ENCODE peak calls at places on chromosomes 6 and 20, in five cellular contexts. S is HTR-8/SVneo; O is activated naive CD4-positive, alpha-beta T cell treated with anti-CD3 and anti-CD28 coated beads, Interleukin-2, amount 50 U/mL, for 72 hours; D is MV-4-11; M is left cardiac atrium. T is an unnamed sample.

GRCh38 chr20:6857929-6858328 is 90.4 kb downstream of the BMP2 start:
- DNase-seq in S (no peak), O (no peak), D (no peak), M (no peak), T (no peak)

GRCh38 chr20:36262440-36262839 is 26.2 kb downstream of the AAR2 start:
- DNase-seq in S (no peak), O (no peak), D (no peak), M (no peak), T (no peak)

GRCh38 chr6:154814063-154814462 is 80.8 kb downstream of the SCAF8 start:
- DNase-seq in S (no peak), O (no peak), D (no peak), M (no peak), T (no peak)

GRCh38 chr20:44571367-44571766 is 11.0 kb upstream of the PKIG start:
- DNase-seq in S (no peak), O (no peak), D (no peak), M (no peak), T (no peak)

GRCh38 chr6:5490495-5491069 is 229.3 kb downstream of the FARS2 start:
- DNase-seq in S (no peak), O (no peak), D (no peak), M (no peak), T (no peak)

GRCh38 chr6:136230219-136230980 is 19.7 kb downstream of the MTFR2 start:
- DNase-seq in S (no peak), O (no peak), D (no peak), M (no peak), T (no peak)

GRCh38 chr20:15146948-15147347 is 809.5 kb upstream of the FLRT3 start:
- DNase-seq in S (no peak), O (no peak), D (no peak), M (no peak), T (no peak)

GRCh38 chr6:130029163-130029562 is 10.8 kb downstream of the L3MBTL3 start:
- DNase-seq in S (no peak), O (no peak), D (no peak), M (no peak), T (no peak)

GRCh38 chr6:21051777-21052176 is 517.5 kb downstream of the CDKAL1 start:
- DNase-seq in S (no peak), O (no peak), D (peak; percentile 3), M (no peak), T (no peak)

GRCh38 chr20:62203378-62204030 is 16.6 kb downstream of the HRH3 start:
- DNase-seq in S (no peak), O (no peak), D (peak; percentile 8), M (peak; percentile 12), T (peak; percentile 38)

GRCh38 chr6:164520916-164521315 is 788.5 kb downstream of the C6orf118 start:
- DNase-seq in S (no peak), O (no peak), D (no peak), M (no peak), T (no peak)

GRCh38 chr6:28653876-28654275 is 128.2 kb downstream of the GPX5 start:
- DNase-seq in S (no peak), O (no peak), D (no peak), M (no peak), T (no peak)

GRCh38 chr6:154916857-154917256 is 78.3 kb upstream of the TIAM2 start:
- DNase-seq in S (no peak), O (no peak), D (peak; percentile 41), M (no peak), T (no peak)

GRCh38 chr6:168188310-168188973 is 109.4 kb upstream of the FRMD1 start:
- DNase-seq in S (no peak), O (no peak), D (no peak), M (no peak), T (no peak)

T was measured in KBM-7.